ENCODE peak calls at places on chromosome 4, in five cellular contexts. Q, D, Y, Z and R are unnamed samples.

GRCh38 chr4:125070869-125071268 is 243.9 kb upstream of the FAT4 start:
- DNase-seq in Z (no peak), D (no peak), Q (no peak), Y (no peak), R (no peak)

GRCh38 chr4:122015203-122015602 is 63.3 kb upstream of the TRPC3 start:
- DNase-seq in Y (no peak), Q (no peak), D (no peak), Z (no peak), R (no peak)

GRCh38 chr4:110211007-110211769 is 12.8 kb upstream of the ELOVL6 start:
- DNase-seq in Y (no peak), Z (no peak), D (no peak), Q (no peak), R (no peak)

GRCh38 chr4:38600575-38600974 is 63.4 kb upstream of the KLF3 start:
- DNase-seq in Y (no peak), Q (no peak), Z (no peak), D (no peak), R (no peak)

GRCh38 chr4:118974758-118975157 is 86.1 kb downstream of the SYNPO2 start:
- DNase-seq in Q (no peak), Z (no peak), D (no peak), Y (no peak), R (no peak)

GRCh38 chr4:56637791-56638190 is 43.3 kb downstream of the HOPX start:
- DNase-seq in Q (no peak), D (no peak), Y (no peak), Z (no peak), R (no peak)

GRCh38 chr4:26050671-26051070 is 136.7 kb downstream of the SMIM20 start:
- DNase-seq in Y (no peak), D (no peak), Z (no peak), Q (no peak), R (no peak)

GRCh38 chr4:155705664-155706063 is 39.0 kb downstream of the GUCY1A1 start:
- DNase-seq in Y (no peak), Q (no peak), Z (no peak), D (no peak), R (no peak)

GRCh38 chr4:112340048-112340447 is 42.9 kb downstream of the ALPK1 start:
- DNase-seq in Y (no peak), Q (no peak), Z (no peak), D (no peak), R (no peak)

GRCh38 chr4:149790172-149790907 is 25.3 kb downstream of the IQCM start:
- DNase-seq in Z (no peak), D (no peak), Y (no peak), Q (no peak), R (no peak)

GRCh38 chr4:41177016-41177415 is 37.3 kb downstream of the APBB2 start:
- DNase-seq in D (no peak), Y (no peak), Q (no peak), Z (no peak), R (no peak)

GRCh38 chr4:69764311-69764710 is 3.9 kb upstream of the SULT1B1 start:
- DNase-seq in Y (no peak), D (no peak), Q (no peak), Z (no peak), R (no peak)

GRCh38 chr4:121653986-121654385 is 42.8 kb downstream of the ANXA5 start:
- DNase-seq in Q (no peak), D (no peak), Z (no peak), Y (no peak), R (no peak)

GRCh38 chr4:102511830-102512605 is 10.9 kb downstream of the NFKB1 start:
- DNase-seq in D (no peak), Z (no peak), Q (no peak), Y (no peak), R (no peak)
- H3K9me3 ChIP-seq in D (peaks cover 11% of the 10 kb centered on the region), Z (no peaks in the 10 kb centered on the region), Q (peaks cover 6% of the 10 kb centered on the region), Y (no peaks in the 10 kb centered on the region), R (peaks cover 4% of the 10 kb centered on the region)

GRCh38 chr4:139017861-139018260 is 2.3 kb downstream of the NOCT start:
- DNase-seq in Z (no peak), Y (no peak), Q (no peak), D (no peak), R (no peak)
- H3K9me3 ChIP-seq in Z (no peaks in the 10 kb centered on the region), Y (no peaks in the 10 kb centered on the region), Q (no peaks in the 10 kb centered on the region), D (no peaks in the 10 kb centered on the region), R (no peaks in the 10 kb centered on the region)

GRCh38 chr4:33381806-33382205 is 2661.6 kb downstream of the PCDH7 start:
- DNase-seq in D (no peak), Y (no peak), Q (no peak), Z (no peak), R (no peak)
- H3K9me3 ChIP-seq in D (peaks cover 11% of the 10 kb centered on the region), Y (no peaks in the 10 kb centered on the region), Q (no peaks in the 10 kb centered on the region), Z (no peaks in the 10 kb centered on the region), R (no peaks in the 10 kb centered on the region)

GRCh38 chr4:88021824-88022223 is 14.4 kb downstream of the PKD2 start:
- DNase-seq in D (no peak), Q (no peak), Y (no peak), Z (no peak), R (no peak)
- H3K9me3 ChIP-seq in D (no peaks in the 10 kb centered on the region), Q (no peaks in the 10 kb centered on the region), Y (no peaks in the 10 kb centered on the region), Z (no peaks in the 10 kb centered on the region), R (no peaks in the 10 kb centered on the region)

DNA sequence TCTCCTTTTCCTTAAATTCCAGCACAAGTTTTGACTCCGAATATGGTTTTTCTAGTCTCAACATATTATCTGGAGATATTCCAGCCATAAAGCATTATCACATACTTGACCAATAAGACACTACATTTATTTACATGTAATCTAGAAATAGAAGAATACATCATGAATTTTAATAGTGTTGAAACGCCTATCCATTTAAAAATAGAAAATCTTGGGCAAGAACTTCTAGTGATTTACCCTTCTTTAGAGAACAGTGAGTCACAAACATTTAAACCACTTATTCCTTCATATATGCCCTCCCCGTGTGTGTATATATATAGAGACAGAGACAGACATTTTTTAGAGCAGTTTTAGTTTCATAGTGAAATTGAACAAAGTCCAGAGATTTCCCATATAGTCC is 161.5 kb downstream of the SOWAHB start:
- DNase-seq in Q (no peak), Y (no peak), Z (no peak), D (no peak), R (no peak)
- H3K9me3 ChIP-seq in Q (no peaks in the 10 kb centered on the region), Y (no peaks in the 10 kb centered on the region), Z (no peaks in the 10 kb centered on the region), D (no peaks in the 10 kb centered on the region), R (no peaks in the 10 kb centered on the region)

DNA sequence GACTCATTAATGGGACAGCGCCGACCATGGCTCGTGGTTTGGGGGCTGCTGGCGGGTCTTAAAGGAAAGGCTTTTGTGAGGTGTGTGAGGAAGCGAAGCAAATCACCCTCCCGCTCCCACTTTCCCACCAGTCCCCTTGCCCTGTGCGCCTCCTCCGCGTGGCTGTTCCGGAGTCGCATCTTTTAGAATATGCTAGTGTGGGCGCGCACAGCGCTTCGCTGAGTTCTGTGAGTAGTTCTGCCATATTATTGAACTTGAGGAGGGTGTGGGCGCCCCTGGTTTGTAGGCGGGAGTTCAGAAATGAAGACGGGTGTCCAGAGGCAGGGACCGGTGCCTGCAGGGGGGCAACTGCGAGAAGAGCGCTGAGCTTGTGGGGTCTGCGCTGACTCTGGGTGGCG is 49.1 kb downstream of the ZNF141 start:
- DNase-seq in D (no peak), Y (no peak), Z (no peak), Q (no peak), R (no peak)
- H3K9me3 ChIP-seq in D (peaks cover 94% of the 10 kb centered on the region), Y (peaks cover 41% of the 10 kb centered on the region), Z (peaks cover 21% of the 10 kb centered on the region), Q (peaks cover 51% of the 10 kb centered on the region), R (peaks cover 26% of the 10 kb centered on the region)

GRCh38 chr4:132275583-132276121 is 873.4 kb upstream of the PCDH10 start:
- DNase-seq in Y (no peak), Z (no peak), D (no peak), Q (no peak), R (no peak)
- H3K9me3 ChIP-seq in Y (no peaks in the 10 kb centered on the region), Z (no peaks in the 10 kb centered on the region), D (no peaks in the 10 kb centered on the region), Q (no peaks in the 10 kb centered on the region), R (no peaks in the 10 kb centered on the region)

GRCh38 chr4:373062-373839 is 35.6 kb downstream of the ZNF141 start:
- DNase-seq in Z (no peak), Y (no peak), D (no peak), Q (no peak), R (no peak)
- H3K9me3 ChIP-seq in Z (peaks cover 18% of the 10 kb centered on the region), Y (peaks cover 43% of the 10 kb centered on the region), D (peaks cover 95% of the 10 kb centered on the region), Q (peaks cover 97% of the 10 kb centered on the region), R (peaks cover 57% of the 10 kb centered on the region)

GRCh38 chr4:141763373-141763772 is 127.0 kb downstream of the IL15 start:
- DNase-seq in D (no peak), Q (no peak), Z (no peak), Y (no peak), R (no peak)
- H3K9me3 ChIP-seq in D (no peaks in the 10 kb centered on the region), Q (no peaks in the 10 kb centered on the region), Z (no peaks in the 10 kb centered on the region), Y (no peaks in the 10 kb centered on the region), R (no peaks in the 10 kb centered on the region)

DNA sequence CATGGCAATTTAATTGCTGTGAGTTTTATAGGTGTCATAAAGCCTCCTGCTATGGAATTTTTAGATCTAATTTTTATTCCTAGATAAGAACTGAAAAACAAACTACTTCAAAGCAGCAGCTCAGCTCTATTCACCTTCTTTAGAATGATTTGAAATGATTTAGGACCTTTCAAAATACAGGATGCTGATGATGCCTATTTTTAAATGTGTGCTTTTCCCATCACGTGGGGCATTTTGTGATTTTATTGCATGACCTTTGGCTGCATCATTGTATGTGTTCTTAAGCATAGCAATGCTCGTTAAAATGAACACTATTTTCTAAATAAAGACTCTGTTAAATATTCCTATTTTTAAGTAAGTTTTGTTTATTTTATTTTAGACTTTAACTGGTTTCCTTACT is 537.3 kb downstream of the STPG2 start:
- DNase-seq in Q (no peak), Z (no peak), D (no peak), Y (no peak), R (no peak)
- H3K9me3 ChIP-seq in Q (no peaks in the 10 kb centered on the region), Z (no peaks in the 10 kb centered on the region), D (no peaks in the 10 kb centered on the region), Y (no peaks in the 10 kb centered on the region), R (no peaks in the 10 kb centered on the region)